ENCODE peak calls at places on chromosomes 4 and X, in ten cellular contexts. N is hippocampal formation; W is IMR-90; D is C1 segment of cervical spinal cord; R is HFFc6; T is NCI-H2107; V is activated T-helper 9 cell treated with anti-CD3 and anti-CD28 coated beads, Interleukin-2, amount 50 U/mL, for 16 hours; I is choroid plexus epithelial cell; L is nephron progenitor cell; S is RKO. B is an unnamed sample.
A peak's percentile ranks its signal among the peaks of the same experiment; 100 is the strongest.

GRCh38 chr4:37471971-37472370 is 214.2 kb downstream of the RELL1 start:
- DNase-seq in N (no peak), W (no peak), D (no peak), R (no peak), T (no peak), V (no peak), I (no peak), L (no peak), S (no peak), B (no peak)

GRCh38 chr4:24810016-24810415 is 14.6 kb downstream of the SOD3 start:
- DNase-seq in N (no peak), W (peak; percentile 83), D (no peak), R (peak; percentile 41), T (no peak), V (no peak), I (peak; percentile 46), L (no peak), S (no peak), B (no peak)

GRCh38 chr4:83195280-83195679 is 80.8 kb upstream of the PLAC8 start:
- DNase-seq in N (no peak), W (no peak), D (no peak), R (no peak), T (no peak), V (no peak), I (no peak), L (no peak), S (no peak), B (no peak)

GRCh38 chr4:129064717-129065116 is 28.6 kb downstream of the SCLT1 start:
- DNase-seq in N (no peak), W (peak; percentile 77), D (no peak), R (peak; percentile 41), T (no peak), V (no peak), I (peak; percentile 81), L (no peak), S (no peak), B (no peak)

GRCh38 chr4:176920694-176921093 is 128.0 kb upstream of the VEGFC start:
- DNase-seq in N (no peak), W (peak; percentile 88), D (no peak), R (peak; percentile 73), T (no peak), V (no peak), I (peak; percentile 68), L (no peak), S (peak; percentile 99), B (no peak)

GRCh38 chrX:154096140-154097002 is 1.1 kb downstream of the MECP2 start:
- DNase-seq in N (no peak), W (peak; percentile 43), D (no peak), R (peak; percentile 29), T (no peak), V (no peak), I (no peak), L (no peak), S (peak; percentile 25), B (peak; percentile 37)

GRCh38 chr4:25424539-25425228 is 47.6 kb downstream of the ANAPC4 start:
- DNase-seq in N (no peak), W (no peak), D (no peak), R (no peak), T (no peak), V (no peak), I (no peak), L (no peak), S (no peak), B (no peak)

GRCh38 chr4:145703850-145704528 is 24.0 kb downstream of the C4orf51 start:
- DNase-seq in N (no peak), W (no peak), D (no peak), R (no peak), T (no peak), V (no peak), I (no peak), L (no peak), S (no peak), B (no peak)

GRCh38 chr4:11051181-11051580 is 366.6 kb upstream of the CLNK start:
- DNase-seq in N (no peak), W (no peak), D (no peak), R (no peak), T (no peak), V (no peak), I (no peak), L (no peak), S (no peak), B (no peak)

GRCh38 chrX:41827886-41828285 is 95.5 kb downstream of the CASK start:
- DNase-seq in N (no peak), W (peak; percentile 18), D (no peak), R (peak; percentile 28), T (no peak), V (no peak), I (peak; percentile 34), L (no peak), S (no peak), B (peak; percentile 2)

GRCh38 chr4:185565696-185566095 is 30.4 kb upstream of the PDLIM3 start:
- DNase-seq in N (no peak), W (no peak), D (no peak), R (no peak), T (no peak), V (no peak), I (no peak), L (no peak), S (no peak), B (no peak)

GRCh38 chr4:118076958-118077766 is 42.9 kb downstream of the NDST3 start:
- DNase-seq in N (no peak), W (peak; percentile 34), D (no peak), R (peak; percentile 40), T (no peak), V (no peak), I (peak; percentile 71), L (no peak), S (no peak), B (peak; percentile 52)

GRCh38 chrX:20437678-20438077 is 171.0 kb upstream of the RPS6KA3 start:
- DNase-seq in N (no peak), W (no peak), D (no peak), R (no peak), T (no peak), V (no peak), I (peak; percentile 14), L (no peak), S (no peak), B (no peak)

B was measured in neural progenitor cell.